ENCODE peak calls at places on chromosome 12, in ten cellular contexts. One of them, this sample, is unnamed.

GRCh38 chr12:42360747-42361403 is 34.9 kb downstream of the PPHLN1 start:
- DNase-seq in heart right ventricle: no peak
- DNase-seq in foreskin fibroblast: no peak
- DNase-seq in retinal pigment epithelial cell: no peak
- DNase-seq in A549: no peak
- DNase-seq in HFFc6: no peak
- DNase-seq in left ventricle myocardium inferior: no peak
- DNase-seq in epithelial cell of esophagus: no peak
- DNase-seq in AG09309: no peak
- DNase-seq in Calu3: no peak
- DNase-seq in this sample: peak; percentile 33

GRCh38 chr12:64457466-64457865 is 5.5 kb downstream of the TBK1 start:
- DNase-seq in HFFc6: no peak
- DNase-seq in Calu3: no peak
- DNase-seq in epithelial cell of esophagus: no peak
- DNase-seq in A549: no peak
- DNase-seq in foreskin fibroblast: no peak
- DNase-seq in AG09309: no peak
- DNase-seq in retinal pigment epithelial cell: no peak
- DNase-seq in left ventricle myocardium inferior: no peak
- DNase-seq in heart right ventricle: no peak
- DNase-seq in this sample: no peak

GRCh38 chr12:124302807-124303578 is 8.1 kb downstream of the RFLNA start:
- DNase-seq in Calu3: no peak
- DNase-seq in left ventricle myocardium inferior: no peak
- DNase-seq in A549: no peak
- DNase-seq in AG09309: no peak
- DNase-seq in epithelial cell of esophagus: no peak
- DNase-seq in heart right ventricle: no peak
- DNase-seq in foreskin fibroblast: no peak
- DNase-seq in HFFc6: no peak
- DNase-seq in retinal pigment epithelial cell: no peak
- DNase-seq in this sample: no peak

GRCh38 chr12:24496755-24497154 is 452.1 kb downstream of the BCAT1 start:
- DNase-seq in foreskin fibroblast: peak; percentile 20
- DNase-seq in HFFc6: no peak
- DNase-seq in retinal pigment epithelial cell: no peak
- DNase-seq in AG09309: no peak
- DNase-seq in heart right ventricle: no peak
- DNase-seq in Calu3: no peak
- DNase-seq in epithelial cell of esophagus: peak; percentile 32
- DNase-seq in left ventricle myocardium inferior: no peak
- DNase-seq in A549: no peak
- DNase-seq in this sample: no peak

GRCh38 chr12:76441016-76441415 is 92.8 kb upstream of the BBS10 start:
- DNase-seq in retinal pigment epithelial cell: no peak
- DNase-seq in heart right ventricle: no peak
- DNase-seq in foreskin fibroblast: no peak
- DNase-seq in Calu3: no peak
- DNase-seq in epithelial cell of esophagus: no peak
- DNase-seq in left ventricle myocardium inferior: no peak
- DNase-seq in HFFc6: no peak
- DNase-seq in A549: no peak
- DNase-seq in AG09309: no peak
- DNase-seq in this sample: no peak

GRCh38 chr12:13368431-13368830 is 171.9 kb downstream of the EMP1 start:
- DNase-seq in left ventricle myocardium inferior: no peak
- DNase-seq in A549: no peak
- DNase-seq in retinal pigment epithelial cell: no peak
- DNase-seq in heart right ventricle: no peak
- DNase-seq in foreskin fibroblast: no peak
- DNase-seq in Calu3: no peak
- DNase-seq in HFFc6: no peak
- DNase-seq in AG09309: no peak
- DNase-seq in epithelial cell of esophagus: no peak
- DNase-seq in this sample: no peak

GRCh38 chr12:27509032-27509431 is 15.0 kb upstream of the PPFIBP1 start:
- DNase-seq in Calu3: no peak
- DNase-seq in epithelial cell of esophagus: no peak
- DNase-seq in AG09309: no peak
- DNase-seq in left ventricle myocardium inferior: no peak
- DNase-seq in retinal pigment epithelial cell: no peak
- DNase-seq in A549: no peak
- DNase-seq in HFFc6: no peak
- DNase-seq in heart right ventricle: no peak
- DNase-seq in foreskin fibroblast: no peak
- DNase-seq in this sample: no peak

GRCh38 chr12:124916370-124917134 is 2.1 kb upstream of the UBC start:
- DNase-seq in foreskin fibroblast: peak; percentile 92
- DNase-seq in HFFc6: peak; percentile 95
- DNase-seq in Calu3: peak; percentile 82
- DNase-seq in heart right ventricle: peak; percentile 73
- DNase-seq in retinal pigment epithelial cell: peak; percentile 91
- DNase-seq in A549: no peak
- DNase-seq in epithelial cell of esophagus: peak; percentile 96
- DNase-seq in AG09309: peak; percentile 77
- DNase-seq in left ventricle myocardium inferior: peak; percentile 65
- DNase-seq in this sample: no peak

GRCh38 chr12:103758310-103759089 is 82.5 kb downstream of the NT5DC3 start:
- DNase-seq in retinal pigment epithelial cell: no peak
- DNase-seq in foreskin fibroblast: no peak
- DNase-seq in epithelial cell of esophagus: no peak
- DNase-seq in A549: no peak
- DNase-seq in heart right ventricle: no peak
- DNase-seq in AG09309: no peak
- DNase-seq in HFFc6: no peak
- DNase-seq in Calu3: no peak
- DNase-seq in left ventricle myocardium inferior: no peak
- DNase-seq in this sample: no peak

GRCh38 chr12:46524778-46525177 is 152.2 kb upstream of the SLC38A2 start:
- DNase-seq in HFFc6: peak; percentile 70
- DNase-seq in heart right ventricle: peak; percentile 95
- DNase-seq in left ventricle myocardium inferior: peak; percentile 92
- DNase-seq in A549: no peak
- DNase-seq in foreskin fibroblast: peak; percentile 91
- DNase-seq in retinal pigment epithelial cell: no peak
- DNase-seq in Calu3: no peak
- DNase-seq in epithelial cell of esophagus: no peak
- DNase-seq in AG09309: no peak
- DNase-seq in this sample: no peak

GRCh38 chr12:104494137-104494815 is 37.5 kb downstream of the CHST11 start:
- DNase-seq in left ventricle myocardium inferior: no peak
- DNase-seq in foreskin fibroblast: no peak
- DNase-seq in retinal pigment epithelial cell: no peak
- DNase-seq in heart right ventricle: peak; percentile 57
- DNase-seq in A549: no peak
- DNase-seq in HFFc6: no peak
- DNase-seq in AG09309: no peak
- DNase-seq in epithelial cell of esophagus: no peak
- DNase-seq in Calu3: no peak
- DNase-seq in this sample: no peak

GRCh38 chr12:62192486-62193250 is 67.5 kb upstream of the USP15 start:
- DNase-seq in HFFc6: peak; percentile 87
- DNase-seq in epithelial cell of esophagus: peak; percentile 80
- DNase-seq in foreskin fibroblast: peak; percentile 73
- DNase-seq in retinal pigment epithelial cell: peak; percentile 62
- DNase-seq in left ventricle myocardium inferior: peak; percentile 15
- DNase-seq in heart right ventricle: peak; percentile 47
- DNase-seq in AG09309: peak; percentile 61
- DNase-seq in A549: peak; percentile 74
- DNase-seq in Calu3: peak; percentile 75
- DNase-seq in this sample: peak; percentile 84

GRCh38 chr12:130878193-130879185 is 6.6 kb downstream of the RAN start:
- DNase-seq in heart right ventricle: no peak
- DNase-seq in AG09309: no peak
- DNase-seq in HFFc6: no peak
- DNase-seq in retinal pigment epithelial cell: no peak
- DNase-seq in left ventricle myocardium inferior: no peak
- DNase-seq in foreskin fibroblast: no peak
- DNase-seq in A549: no peak
- DNase-seq in Calu3: no peak
- DNase-seq in epithelial cell of esophagus: no peak
- DNase-seq in this sample: no peak

GRCh38 chr12:49643961-49644619 is 20.7 kb downstream of the PRPF40B start:
- DNase-seq in heart right ventricle: no peak
- DNase-seq in foreskin fibroblast: no peak
- DNase-seq in AG09309: no peak
- DNase-seq in Calu3: no peak
- DNase-seq in left ventricle myocardium inferior: no peak
- DNase-seq in epithelial cell of esophagus: peak; percentile 85
- DNase-seq in HFFc6: no peak
- DNase-seq in A549: no peak
- DNase-seq in retinal pigment epithelial cell: no peak
- DNase-seq in this sample: no peak

GRCh38 chr12:51437471-51437870 is 12.8 kb downstream of the SLC4A8 start:
- DNase-seq in epithelial cell of esophagus: no peak
- DNase-seq in A549: no peak
- DNase-seq in HFFc6: no peak
- DNase-seq in AG09309: no peak
- DNase-seq in left ventricle myocardium inferior: no peak
- DNase-seq in Calu3: no peak
- DNase-seq in heart right ventricle: no peak
- DNase-seq in foreskin fibroblast: no peak
- DNase-seq in retinal pigment epithelial cell: no peak
- DNase-seq in this sample: no peak

GRCh38 chr12:45490232-45490881 is 239.1 kb upstream of the ARID2 start:
- DNase-seq in left ventricle myocardium inferior: no peak
- DNase-seq in foreskin fibroblast: no peak
- DNase-seq in HFFc6: no peak
- DNase-seq in heart right ventricle: no peak
- DNase-seq in retinal pigment epithelial cell: no peak
- DNase-seq in epithelial cell of esophagus: peak; percentile 70
- DNase-seq in AG09309: no peak
- DNase-seq in Calu3: no peak
- DNase-seq in A549: no peak
- DNase-seq in this sample: no peak
- TF ChIP-seq CTCF in left ventricle myocardium inferior: no peak
- TF ChIP-seq CTCF in foreskin fibroblast: no peak
- TF ChIP-seq CTCF in HFFc6: peak; percentile 27
- TF ChIP-seq CTCF in heart right ventricle: no peak
- TF ChIP-seq CTCF in retinal pigment epithelial cell: peak; percentile 10
- TF ChIP-seq CTCF in epithelial cell of esophagus: peak; percentile 14
- TF ChIP-seq CTCF in AG09309: no peak
- TF ChIP-seq CTCF in Calu3: no peak
- TF ChIP-seq CTCF in A549: no peak
- TF ChIP-seq CTCF in this sample: no peak

GRCh38 chr12:66548338-66549049 is 130.4 kb downstream of the GRIP1 start:
- DNase-seq in A549: no peak
- DNase-seq in left ventricle myocardium inferior: no peak
- DNase-seq in Calu3: no peak
- DNase-seq in epithelial cell of esophagus: no peak
- DNase-seq in AG09309: no peak
- DNase-seq in heart right ventricle: no peak
- DNase-seq in retinal pigment epithelial cell: no peak
- DNase-seq in foreskin fibroblast: no peak
- DNase-seq in HFFc6: peak; percentile 1
- DNase-seq in this sample: peak; percentile 13
- TF ChIP-seq CTCF in A549: no peak
- TF ChIP-seq CTCF in left ventricle myocardium inferior: peak; percentile 19
- TF ChIP-seq CTCF in Calu3: no peak
- TF ChIP-seq CTCF in epithelial cell of esophagus: no peak
- TF ChIP-seq CTCF in AG09309: no peak
- TF ChIP-seq CTCF in heart right ventricle: no peak
- TF ChIP-seq CTCF in retinal pigment epithelial cell: peak; percentile 26
- TF ChIP-seq CTCF in foreskin fibroblast: no peak
- TF ChIP-seq CTCF in HFFc6: peak; percentile 50
- TF ChIP-seq CTCF in this sample: peak; percentile 21

GRCh38 chr12:68901551-68901950 is 31.4 kb downstream of the CPM start:
- DNase-seq in retinal pigment epithelial cell: no peak
- DNase-seq in AG09309: no peak
- DNase-seq in left ventricle myocardium inferior: no peak
- DNase-seq in heart right ventricle: no peak
- DNase-seq in epithelial cell of esophagus: no peak
- DNase-seq in HFFc6: no peak
- DNase-seq in A549: no peak
- DNase-seq in Calu3: no peak
- DNase-seq in foreskin fibroblast: no peak
- DNase-seq in this sample: no peak

GRCh38 chr12:68896881-68897540 is 36.0 kb downstream of the CPM start:
- DNase-seq in epithelial cell of esophagus: peak; percentile 69
- DNase-seq in foreskin fibroblast: no peak
- DNase-seq in heart right ventricle: no peak
- DNase-seq in retinal pigment epithelial cell: no peak
- DNase-seq in AG09309: no peak
- DNase-seq in Calu3: no peak
- DNase-seq in A549: no peak
- DNase-seq in HFFc6: no peak
- DNase-seq in left ventricle myocardium inferior: no peak
- DNase-seq in this sample: no peak

GRCh38 chr12:68901145-68901544 is 31.8 kb downstream of the CPM start:
- DNase-seq in heart right ventricle: no peak
- DNase-seq in epithelial cell of esophagus: no peak
- DNase-seq in retinal pigment epithelial cell: no peak
- DNase-seq in A549: no peak
- DNase-seq in foreskin fibroblast: no peak
- DNase-seq in HFFc6: no peak
- DNase-seq in Calu3: no peak
- DNase-seq in AG09309: no peak
- DNase-seq in left ventricle myocardium inferior: no peak
- DNase-seq in this sample: no peak

GRCh38 chr12:68900241-68900640 is 32.7 kb downstream of the CPM start:
- DNase-seq in foreskin fibroblast: no peak
- DNase-seq in heart right ventricle: no peak
- DNase-seq in Calu3: no peak
- DNase-seq in A549: no peak
- DNase-seq in HFFc6: no peak
- DNase-seq in AG09309: no peak
- DNase-seq in left ventricle myocardium inferior: no peak
- DNase-seq in retinal pigment epithelial cell: no peak
- DNase-seq in epithelial cell of esophagus: no peak
- DNase-seq in this sample: no peak

DNA sequence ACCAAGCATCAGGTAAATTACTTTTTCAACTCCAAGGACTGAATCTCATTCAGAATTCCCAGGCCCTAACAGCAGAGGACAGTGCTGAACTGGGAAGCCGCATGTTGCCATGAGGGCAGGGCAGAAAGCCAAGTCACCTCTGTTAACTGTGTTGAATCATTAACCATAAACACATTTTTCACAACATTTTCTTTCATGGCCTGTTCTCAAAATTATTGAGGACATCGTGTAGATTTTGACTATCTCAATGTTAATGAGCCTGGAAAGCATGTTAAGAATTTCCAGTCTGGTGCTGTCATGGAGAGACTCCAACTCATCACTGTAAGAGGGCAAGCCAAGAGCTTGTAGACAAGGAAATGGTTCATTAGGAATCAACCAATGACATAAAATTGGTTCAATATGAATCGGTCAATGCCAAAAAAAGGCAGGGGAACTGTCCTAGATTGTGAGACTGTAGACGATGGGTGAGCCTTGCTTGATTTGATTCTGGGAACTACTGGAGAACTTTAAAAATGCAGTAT is 33.7 kb downstream of the CPM start:
- DNase-seq in left ventricle myocardium inferior: no peak
- DNase-seq in heart right ventricle: peak; percentile 13
- DNase-seq in AG09309: peak; percentile 91
- DNase-seq in Calu3: peak; percentile 79
- DNase-seq in A549: peak; percentile 25
- DNase-seq in retinal pigment epithelial cell: peak; percentile 16
- DNase-seq in HFFc6: peak; percentile 87
- DNase-seq in foreskin fibroblast: peak; percentile 87
- DNase-seq in epithelial cell of esophagus: peak; percentile 71
- DNase-seq in this sample: no peak
- TF ChIP-seq CTCF in left ventricle myocardium inferior: peak; percentile 44
- TF ChIP-seq CTCF in heart right ventricle: no peak
- TF ChIP-seq CTCF in AG09309: peak; percentile 96
- TF ChIP-seq CTCF in Calu3: peak; percentile 45
- TF ChIP-seq CTCF in A549: peak; percentile 50
- TF ChIP-seq CTCF in retinal pigment epithelial cell: peak; percentile 65
- TF ChIP-seq CTCF in HFFc6: peak; percentile 80
- TF ChIP-seq CTCF in foreskin fibroblast: peak; percentile 83
- TF ChIP-seq CTCF in epithelial cell of esophagus: peak; percentile 72
- TF ChIP-seq CTCF in this sample: no peak

GRCh38 chr12:18552829-18553228 is 185.0 kb downstream of the PLCZ1 start:
- DNase-seq in left ventricle myocardium inferior: no peak
- DNase-seq in retinal pigment epithelial cell: no peak
- DNase-seq in epithelial cell of esophagus: peak; percentile 5
- DNase-seq in HFFc6: no peak
- DNase-seq in Calu3: no peak
- DNase-seq in foreskin fibroblast: no peak
- DNase-seq in AG09309: no peak
- DNase-seq in A549: no peak
- DNase-seq in heart right ventricle: no peak
- DNase-seq in this sample: no peak
- TF ChIP-seq CTCF in left ventricle myocardium inferior: peak; percentile 31
- TF ChIP-seq CTCF in retinal pigment epithelial cell: peak; percentile 30
- TF ChIP-seq CTCF in epithelial cell of esophagus: no peak
- TF ChIP-seq CTCF in HFFc6: peak; percentile 51
- TF ChIP-seq CTCF in Calu3: no peak
- TF ChIP-seq CTCF in foreskin fibroblast: no peak
- TF ChIP-seq CTCF in AG09309: peak; percentile 10
- TF ChIP-seq CTCF in A549: peak; percentile 12
- TF ChIP-seq CTCF in heart right ventricle: no peak
- TF ChIP-seq CTCF in this sample: no peak

This sample was measured in GM20000.